ENCODE peak calls at places on chromosome 5, in five cellular contexts. W is Peyer's patch, C is NB4, K is NAMALWA, S is stomach. D is an unnamed sample.

GRCh38 chr5:115209279-115209678 is 39.6 kb upstream of the TRIM36 start:
- DNase-seq in W (peak; percentile 68), C (peak; percentile 94), K (peak; percentile 94), S (no peak), D (peak; percentile 76)

GRCh38 chr5:167964529-167964928 is 326.9 kb upstream of the WWC1 start:
- DNase-seq in W (no peak), C (no peak), K (peak; percentile 14), S (no peak), D (no peak)

GRCh38 chr5:1002836-1003235 is 5.8 kb upstream of the NKD2 start:
- DNase-seq in W (peak; percentile 34), C (no peak), K (no peak), S (peak; percentile 4), D (peak; percentile 12)

GRCh38 chr5:94468531-94468930 is 149.9 kb downstream of the KIAA0825 start:
- DNase-seq in W (no peak), C (no peak), K (no peak), S (no peak), D (no peak)

GRCh38 chr5:43348207-43348606 is 35.0 kb upstream of the HMGCS1 start:
- DNase-seq in W (no peak), C (no peak), K (no peak), S (no peak), D (no peak)

GRCh38 chr5:51159164-51159563 is 224.1 kb upstream of the ISL1 start:
- DNase-seq in W (no peak), C (no peak), K (no peak), S (no peak), D (no peak)

GRCh38 chr5:29402270-29402669 is 1791.2 kb upstream of the CDH6 start:
- DNase-seq in W (no peak), C (no peak), K (no peak), S (no peak), D (no peak)

GRCh38 chr5:135386886-135387628 is 12.0 kb downstream of the MACROH2A1 start:
- DNase-seq in W (peak; percentile 74), C (no peak), K (no peak), S (peak; percentile 59), D (peak; percentile 86)

GRCh38 chr5:7039058-7039457 is 325.8 kb downstream of the TENT4A start:
- DNase-seq in W (no peak), C (no peak), K (no peak), S (no peak), D (no peak)

GRCh38 chr5:1733369-1733768 is 66.3 kb downstream of the MRPL36 start:
- DNase-seq in W (no peak), C (no peak), K (no peak), S (no peak), D (peak; percentile 31)

GRCh38 chr5:322281-322941 is 897 bp downstream of the AHRR start:
- DNase-seq in W (no peak), C (peak; percentile 26), K (no peak), S (no peak), D (no peak)

GRCh38 chr5:61732376-61732775 is 400.3 kb downstream of the ZSWIM6 start:
- DNase-seq in W (no peak), C (no peak), K (no peak), S (no peak), D (no peak)

GRCh38 chr5:169631360-169631759 is 5.7 kb upstream of the DOCK2 start:
- DNase-seq in W (no peak), C (peak; percentile 29), K (no peak), S (no peak), D (no peak)

GRCh38 chr5:33049298-33049697 is 338.2 kb downstream of the NPR3 start:
- DNase-seq in W (no peak), C (no peak), K (no peak), S (no peak), D (no peak)

GRCh38 chr5:569358-569867 is 42.7 kb upstream of the CEP72 start:
- DNase-seq in W (no peak), C (no peak), K (no peak), S (peak; percentile 16), D (no peak)

GRCh38 chr5:8019719-8020218 is 150.8 kb downstream of the MTRR start:
- DNase-seq in W (no peak), C (peak; percentile 75), K (peak; percentile 70), S (no peak), D (no peak)

GRCh38 chr5:1668141-1668721 is 131.4 kb downstream of the MRPL36 start:
- DNase-seq in W (no peak), C (peak; percentile 46), K (peak; percentile 54), S (no peak), D (no peak)

GRCh38 chr5:74424162-74424868 is 216.2 kb downstream of the ENC1 start:
- DNase-seq in W (no peak), C (no peak), K (no peak), S (no peak), D (no peak)

GRCh38 chr5:5799229-5799628 is 376.8 kb downstream of the ICE1 start:
- DNase-seq in W (no peak), C (no peak), K (no peak), S (no peak), D (no peak)

GRCh38 chr5:56588636-56589485 is 226.5 kb upstream of the MAP3K1 start:
- DNase-seq in W (peak; percentile 92), C (peak; percentile 35), K (peak; percentile 90), S (peak; percentile 32), D (peak; percentile 58)

GRCh38 chr5:79611046-79611829 is 1.0 kb upstream of the TENT2 start:
- DNase-seq in W (no peak), C (no peak), K (no peak), S (no peak), D (no peak)

GRCh38 chr5:80282054-80282453 is 26.2 kb upstream of the SERINC5 start:
- DNase-seq in W (no peak), C (no peak), K (no peak), S (no peak), D (no peak)

GRCh38 chr5:146188358-146188757 is 5.9 kb upstream of the LARS1 start:
- DNase-seq in W (no peak), C (no peak), K (no peak), S (no peak), D (no peak)

GRCh38 chr5:179906795-179907569 is 715 bp downstream of the TBC1D9B start:
- DNase-seq in W (peak; percentile 56), C (peak; percentile 49), K (peak; percentile 22), S (peak; percentile 44), D (no peak)

GRCh38 chr5:4781312-4781711 is 358.8 kb upstream of the ADAMTS16 start:
- DNase-seq in W (no peak), C (no peak), K (no peak), S (no peak), D (no peak)

GRCh38 chr5:68924490-68925145 is 169.2 kb upstream of the SLC30A5 start:
- DNase-seq in W (no peak), C (no peak), K (no peak), S (no peak), D (no peak)

GRCh38 chr5:164203581-164204225 is 698.3 kb downstream of the MAT2B start:
- DNase-seq in W (no peak), C (no peak), K (no peak), S (no peak), D (no peak)

GRCh38 chr5:14663734-14664269 is 716 bp upstream of the OTULIN start:
- DNase-seq in W (peak; percentile 57), C (no peak), K (no peak), S (no peak), D (no peak)

GRCh38 chr5:139733698-139734491 is 61.7 kb upstream of the PSD2 start:
- DNase-seq in W (no peak), C (no peak), K (no peak), S (peak; percentile 68), D (no peak)

GRCh38 chr5:132010645-132011560 is 555 bp downstream of the ACSL6 start:
- DNase-seq in W (peak; percentile 39), C (no peak), K (no peak), S (peak; percentile 22), D (peak; percentile 43)

GRCh38 chr5:92017786-92018185 is 634.7 kb upstream of the ARRDC3 start:
- DNase-seq in W (no peak), C (no peak), K (no peak), S (no peak), D (no peak)

GRCh38 chr5:150291388-150292385 is 2.1 kb upstream of the CAMK2A start:
- DNase-seq in W (no peak), C (peak; percentile 95), K (no peak), S (no peak), D (no peak)

GRCh38 chr5:83924891-83925290 is 204.2 kb upstream of the HAPLN1 start:
- DNase-seq in W (no peak), C (no peak), K (no peak), S (no peak), D (no peak)

GRCh38 chr5:112142769-112143270 is 276.3 kb downstream of the EPB41L4A start:
- DNase-seq in W (no peak), C (no peak), K (no peak), S (no peak), D (no peak)

GRCh38 chr5:52767217-52767743 is 20.4 kb upstream of the ITGA1 start:
- DNase-seq in W (no peak), C (no peak), K (no peak), S (no peak), D (no peak)

GRCh38 chr5:36276864-36277263 is 24.8 kb downstream of the RANBP3L start:
- DNase-seq in W (no peak), C (no peak), K (no peak), S (no peak), D (no peak)

GRCh38 chr5:90866915-90867715 is 308.5 kb downstream of the ADGRV1 start:
- DNase-seq in W (no peak), C (no peak), K (no peak), S (no peak), D (no peak)

D was measured in CD14-positive monocyte.